ENCODE peak calls at places on chromosome 13, in eight cellular contexts. One of them, this sample, is unnamed.

GRCh38 chr13:25069911-25070310 is 26.0 kb upstream of the PABPC3 start:
- DNase-seq in epithelial cell of esophagus: no peak
- DNase-seq in GDM1: no peak
- DNase-seq in AG10803: no peak
- DNase-seq in dorsolateral prefrontal cortex: no peak
- DNase-seq in NCI-H1092: no peak
- DNase-seq in heart left ventricle: no peak
- DNase-seq in fibroblast of the aortic adventitia: no peak
- DNase-seq in this sample: no peak

GRCh38 chr13:92938481-92939020 is 288.1 kb upstream of the GPC6 start:
- DNase-seq in epithelial cell of esophagus: no peak
- DNase-seq in dorsolateral prefrontal cortex: no peak
- DNase-seq in GDM1: no peak
- DNase-seq in fibroblast of the aortic adventitia: no peak
- DNase-seq in NCI-H1092: no peak
- DNase-seq in heart left ventricle: no peak
- DNase-seq in AG10803: no peak
- DNase-seq in this sample: no peak

GRCh38 chr13:94997126-94997525 is 284.8 kb upstream of the SOX21 start:
- DNase-seq in fibroblast of the aortic adventitia: peak; percentile 54
- DNase-seq in AG10803: no peak
- DNase-seq in heart left ventricle: no peak
- DNase-seq in GDM1: no peak
- DNase-seq in dorsolateral prefrontal cortex: no peak
- DNase-seq in epithelial cell of esophagus: no peak
- DNase-seq in NCI-H1092: no peak
- DNase-seq in this sample: no peak

GRCh38 chr13:105291987-105292386 is 1243.5 kb downstream of the EFNB2 start:
- DNase-seq in GDM1: no peak
- DNase-seq in fibroblast of the aortic adventitia: no peak
- DNase-seq in AG10803: no peak
- DNase-seq in epithelial cell of esophagus: no peak
- DNase-seq in heart left ventricle: no peak
- DNase-seq in NCI-H1092: no peak
- DNase-seq in dorsolateral prefrontal cortex: no peak
- DNase-seq in this sample: no peak

GRCh38 chr13:20550799-20551198 is 16.2 kb upstream of the IFT88 start:
- DNase-seq in epithelial cell of esophagus: no peak
- DNase-seq in fibroblast of the aortic adventitia: no peak
- DNase-seq in AG10803: peak; percentile 4
- DNase-seq in heart left ventricle: no peak
- DNase-seq in dorsolateral prefrontal cortex: no peak
- DNase-seq in GDM1: peak; percentile 25
- DNase-seq in NCI-H1092: no peak
- DNase-seq in this sample: no peak

GRCh38 chr13:113002206-113002821 is 33.3 kb downstream of the MCF2L start:
- DNase-seq in fibroblast of the aortic adventitia: no peak
- DNase-seq in NCI-H1092: peak; percentile 78
- DNase-seq in epithelial cell of esophagus: no peak
- DNase-seq in heart left ventricle: no peak
- DNase-seq in GDM1: no peak
- DNase-seq in dorsolateral prefrontal cortex: no peak
- DNase-seq in AG10803: no peak
- DNase-seq in this sample: no peak

GRCh38 chr13:90867336-90867683 is 480.2 kb upstream of the MIR17HG start:
- DNase-seq in fibroblast of the aortic adventitia: peak; percentile 68
- DNase-seq in dorsolateral prefrontal cortex: no peak
- DNase-seq in GDM1: peak; percentile 79
- DNase-seq in AG10803: peak; percentile 66
- DNase-seq in NCI-H1092: peak; percentile 34
- DNase-seq in heart left ventricle: peak; percentile 36
- DNase-seq in epithelial cell of esophagus: peak; percentile 90
- DNase-seq in this sample: peak; percentile 62

GRCh38 chr13:66860868-66861447 is 369.2 kb downstream of the PCDH9 start:
- DNase-seq in heart left ventricle: no peak
- DNase-seq in dorsolateral prefrontal cortex: no peak
- DNase-seq in NCI-H1092: peak; percentile 20
- DNase-seq in epithelial cell of esophagus: no peak
- DNase-seq in AG10803: no peak
- DNase-seq in GDM1: no peak
- DNase-seq in fibroblast of the aortic adventitia: peak; percentile 1
- DNase-seq in this sample: no peak

GRCh38 chr13:97749174-97749573 is 204.3 kb upstream of the IPO5 start:
- DNase-seq in fibroblast of the aortic adventitia: peak; percentile 7
- DNase-seq in epithelial cell of esophagus: peak; percentile 91
- DNase-seq in dorsolateral prefrontal cortex: no peak
- DNase-seq in NCI-H1092: no peak
- DNase-seq in AG10803: no peak
- DNase-seq in GDM1: no peak
- DNase-seq in heart left ventricle: no peak
- DNase-seq in this sample: no peak

GRCh38 chr13:81382236-81382635 is 1041.3 kb upstream of the SPRY2 start:
- DNase-seq in epithelial cell of esophagus: no peak
- DNase-seq in heart left ventricle: no peak
- DNase-seq in AG10803: no peak
- DNase-seq in GDM1: no peak
- DNase-seq in dorsolateral prefrontal cortex: no peak
- DNase-seq in NCI-H1092: no peak
- DNase-seq in fibroblast of the aortic adventitia: no peak
- DNase-seq in this sample: no peak

GRCh38 chr13:73059460-73060250 is 850 bp downstream of the KLF5 start:
- DNase-seq in NCI-H1092: peak; percentile 54
- DNase-seq in dorsolateral prefrontal cortex: no peak
- DNase-seq in heart left ventricle: peak; percentile 40
- DNase-seq in AG10803: peak; percentile 15
- DNase-seq in fibroblast of the aortic adventitia: no peak
- DNase-seq in GDM1: no peak
- DNase-seq in epithelial cell of esophagus: peak; percentile 40
- DNase-seq in this sample: peak; percentile 40

GRCh38 chr13:73684286-73684685 is 449.9 kb downstream of the KLF12 start:
- DNase-seq in dorsolateral prefrontal cortex: no peak
- DNase-seq in heart left ventricle: no peak
- DNase-seq in GDM1: no peak
- DNase-seq in fibroblast of the aortic adventitia: no peak
- DNase-seq in NCI-H1092: no peak
- DNase-seq in AG10803: no peak
- DNase-seq in epithelial cell of esophagus: peak; percentile 68
- DNase-seq in this sample: no peak

GRCh38 chr13:99322297-99323103 is 15.3 kb upstream of the GPR183 start:
- DNase-seq in heart left ventricle: no peak
- DNase-seq in epithelial cell of esophagus: peak; percentile 56
- DNase-seq in GDM1: peak; percentile 39
- DNase-seq in dorsolateral prefrontal cortex: no peak
- DNase-seq in AG10803: peak; percentile 83
- DNase-seq in NCI-H1092: no peak
- DNase-seq in fibroblast of the aortic adventitia: peak; percentile 85
- DNase-seq in this sample: no peak

GRCh38 chr13:28541966-28542365 is 47.0 kb upstream of the FLT1 start:
- DNase-seq in heart left ventricle: no peak
- DNase-seq in GDM1: no peak
- DNase-seq in epithelial cell of esophagus: no peak
- DNase-seq in AG10803: no peak
- DNase-seq in NCI-H1092: no peak
- DNase-seq in fibroblast of the aortic adventitia: peak; percentile 50
- DNase-seq in dorsolateral prefrontal cortex: no peak
- DNase-seq in this sample: no peak

GRCh38 chr13:43787998-43788397 is 1.2 kb upstream of the ENOX1 start:
- DNase-seq in dorsolateral prefrontal cortex: no peak
- DNase-seq in GDM1: no peak
- DNase-seq in heart left ventricle: no peak
- DNase-seq in fibroblast of the aortic adventitia: peak; percentile 70
- DNase-seq in epithelial cell of esophagus: peak; percentile 65
- DNase-seq in NCI-H1092: no peak
- DNase-seq in AG10803: peak; percentile 49
- DNase-seq in this sample: no peak

GRCh38 chr13:23656637-23657036 is 86.4 kb downstream of the TNFRSF19 start:
- DNase-seq in epithelial cell of esophagus: no peak
- DNase-seq in fibroblast of the aortic adventitia: peak; percentile 57
- DNase-seq in NCI-H1092: peak; percentile 87
- DNase-seq in GDM1: peak; percentile 85
- DNase-seq in dorsolateral prefrontal cortex: no peak
- DNase-seq in AG10803: peak; percentile 73
- DNase-seq in heart left ventricle: peak; percentile 59
- DNase-seq in this sample: no peak

GRCh38 chr13:67147257-67148218 is 82.6 kb downstream of the PCDH9 start:
- DNase-seq in epithelial cell of esophagus: peak; percentile 34
- DNase-seq in GDM1: no peak
- DNase-seq in AG10803: peak; percentile 58
- DNase-seq in dorsolateral prefrontal cortex: no peak
- DNase-seq in NCI-H1092: no peak
- DNase-seq in heart left ventricle: peak; percentile 31
- DNase-seq in fibroblast of the aortic adventitia: peak; percentile 74
- DNase-seq in this sample: no peak

GRCh38 chr13:29441301-29441700 is 154.2 kb downstream of the SLC7A1 start:
- DNase-seq in heart left ventricle: no peak
- DNase-seq in GDM1: no peak
- DNase-seq in fibroblast of the aortic adventitia: no peak
- DNase-seq in dorsolateral prefrontal cortex: no peak
- DNase-seq in AG10803: no peak
- DNase-seq in epithelial cell of esophagus: no peak
- DNase-seq in NCI-H1092: no peak
- DNase-seq in this sample: no peak

GRCh38 chr13:73341748-73342147 is 282.9 kb downstream of the KLF5 start:
- DNase-seq in epithelial cell of esophagus: peak; percentile 72
- DNase-seq in fibroblast of the aortic adventitia: peak; percentile 25
- DNase-seq in GDM1: no peak
- DNase-seq in heart left ventricle: no peak
- DNase-seq in AG10803: peak; percentile 73
- DNase-seq in dorsolateral prefrontal cortex: no peak
- DNase-seq in NCI-H1092: no peak
- DNase-seq in this sample: no peak

GRCh38 chr13:108915095-108915633 is 285.8 kb downstream of the MYO16 start:
- DNase-seq in heart left ventricle: no peak
- DNase-seq in dorsolateral prefrontal cortex: no peak
- DNase-seq in fibroblast of the aortic adventitia: peak; percentile 76
- DNase-seq in epithelial cell of esophagus: peak; percentile 44
- DNase-seq in NCI-H1092: no peak
- DNase-seq in AG10803: peak; percentile 57
- DNase-seq in GDM1: no peak
- DNase-seq in this sample: no peak

GRCh38 chr13:44128522-44128921 is 245.1 kb upstream of the SERP2 start:
- DNase-seq in fibroblast of the aortic adventitia: peak; percentile 21
- DNase-seq in epithelial cell of esophagus: no peak
- DNase-seq in NCI-H1092: no peak
- DNase-seq in AG10803: peak; percentile 79
- DNase-seq in GDM1: no peak
- DNase-seq in heart left ventricle: peak; percentile 44
- DNase-seq in dorsolateral prefrontal cortex: peak; percentile 72
- DNase-seq in this sample: peak; percentile 35

GRCh38 chr13:75264611-75265010 is 217.4 kb downstream of the TBC1D4 start:
- DNase-seq in fibroblast of the aortic adventitia: no peak
- DNase-seq in GDM1: no peak
- DNase-seq in NCI-H1092: no peak
- DNase-seq in AG10803: no peak
- DNase-seq in heart left ventricle: no peak
- DNase-seq in dorsolateral prefrontal cortex: no peak
- DNase-seq in epithelial cell of esophagus: no peak
- DNase-seq in this sample: no peak

GRCh38 chr13:102648046-102648445 is 46.8 kb downstream of the METTL21C start:
- DNase-seq in GDM1: no peak
- DNase-seq in heart left ventricle: no peak
- DNase-seq in AG10803: no peak
- DNase-seq in fibroblast of the aortic adventitia: no peak
- DNase-seq in NCI-H1092: no peak
- DNase-seq in dorsolateral prefrontal cortex: no peak
- DNase-seq in epithelial cell of esophagus: peak; percentile 42
- DNase-seq in this sample: no peak

GRCh38 chr13:72255908-72256307 is 388.9 kb upstream of the DACH1 start:
- DNase-seq in heart left ventricle: no peak
- DNase-seq in GDM1: no peak
- DNase-seq in fibroblast of the aortic adventitia: no peak
- DNase-seq in NCI-H1092: peak; percentile 73
- DNase-seq in dorsolateral prefrontal cortex: no peak
- DNase-seq in AG10803: peak; percentile 40
- DNase-seq in epithelial cell of esophagus: peak; percentile 74
- DNase-seq in this sample: no peak

GRCh38 chr13:104671901-104672300 is 1605.7 kb upstream of the SLC10A2 start:
- DNase-seq in fibroblast of the aortic adventitia: no peak
- DNase-seq in heart left ventricle: no peak
- DNase-seq in epithelial cell of esophagus: no peak
- DNase-seq in AG10803: no peak
- DNase-seq in dorsolateral prefrontal cortex: no peak
- DNase-seq in NCI-H1092: no peak
- DNase-seq in GDM1: no peak
- DNase-seq in this sample: no peak

GRCh38 chr13:51584731-51585191 is 499 bp downstream of the WDFY2 start:
- DNase-seq in dorsolateral prefrontal cortex: peak; percentile 48
- DNase-seq in AG10803: peak; percentile 31
- DNase-seq in NCI-H1092: peak; percentile 37
- DNase-seq in heart left ventricle: no peak
- DNase-seq in epithelial cell of esophagus: peak; percentile 90
- DNase-seq in GDM1: no peak
- DNase-seq in fibroblast of the aortic adventitia: peak; percentile 49
- DNase-seq in this sample: peak; percentile 62

GRCh38 chr13:25493930-25494707 is 122.3 kb downstream of the ATP8A2 start:
- DNase-seq in dorsolateral prefrontal cortex: no peak
- DNase-seq in epithelial cell of esophagus: no peak
- DNase-seq in AG10803: no peak
- DNase-seq in heart left ventricle: no peak
- DNase-seq in fibroblast of the aortic adventitia: no peak
- DNase-seq in NCI-H1092: peak; percentile 94
- DNase-seq in GDM1: no peak
- DNase-seq in this sample: no peak

GRCh38 chr13:105346141-105346766 is 1189.2 kb downstream of the EFNB2 start:
- DNase-seq in heart left ventricle: no peak
- DNase-seq in GDM1: no peak
- DNase-seq in dorsolateral prefrontal cortex: no peak
- DNase-seq in AG10803: peak; percentile 69
- DNase-seq in NCI-H1092: no peak
- DNase-seq in epithelial cell of esophagus: peak; percentile 90
- DNase-seq in fibroblast of the aortic adventitia: peak; percentile 38
- DNase-seq in this sample: no peak

GRCh38 chr13:48749699-48750473 is 96.2 kb downstream of the CYSLTR2 start:
- DNase-seq in dorsolateral prefrontal cortex: no peak
- DNase-seq in AG10803: peak; percentile 91
- DNase-seq in GDM1: no peak
- DNase-seq in epithelial cell of esophagus: peak; percentile 99
- DNase-seq in NCI-H1092: no peak
- DNase-seq in heart left ventricle: peak; percentile 74
- DNase-seq in fibroblast of the aortic adventitia: peak; percentile 93
- DNase-seq in this sample: peak; percentile 87

GRCh38 chr13:95921485-95921884 is 131.7 kb downstream of the UGGT2 start:
- DNase-seq in dorsolateral prefrontal cortex: no peak
- DNase-seq in AG10803: peak; percentile 36
- DNase-seq in heart left ventricle: no peak
- DNase-seq in epithelial cell of esophagus: no peak
- DNase-seq in GDM1: no peak
- DNase-seq in fibroblast of the aortic adventitia: no peak
- DNase-seq in NCI-H1092: no peak
- DNase-seq in this sample: no peak

GRCh38 chr13:99124695-99125334 is 75.8 kb upstream of the UBAC2 start:
- DNase-seq in epithelial cell of esophagus: peak; percentile 83
- DNase-seq in GDM1: peak; percentile 11
- DNase-seq in NCI-H1092: no peak
- DNase-seq in AG10803: peak; percentile 54
- DNase-seq in heart left ventricle: no peak
- DNase-seq in fibroblast of the aortic adventitia: peak; percentile 53
- DNase-seq in dorsolateral prefrontal cortex: no peak
- DNase-seq in this sample: no peak

GRCh38 chr13:41053384-41053826 is 7.9 kb upstream of the WBP4 start:
- DNase-seq in GDM1: no peak
- DNase-seq in NCI-H1092: no peak
- DNase-seq in dorsolateral prefrontal cortex: no peak
- DNase-seq in heart left ventricle: peak; percentile 40
- DNase-seq in epithelial cell of esophagus: peak; percentile 63
- DNase-seq in fibroblast of the aortic adventitia: peak; percentile 72
- DNase-seq in AG10803: peak; percentile 85
- DNase-seq in this sample: peak; percentile 36

GRCh38 chr13:107170270-107170931 is 602.5 kb upstream of the ARGLU1 start:
- DNase-seq in GDM1: no peak
- DNase-seq in NCI-H1092: no peak
- DNase-seq in AG10803: no peak
- DNase-seq in fibroblast of the aortic adventitia: no peak
- DNase-seq in epithelial cell of esophagus: no peak
- DNase-seq in dorsolateral prefrontal cortex: no peak
- DNase-seq in heart left ventricle: no peak
- DNase-seq in this sample: no peak

GRCh38 chr13:113585828-113586355 is 1.3 kb downstream of the TFDP1 start:
- DNase-seq in heart left ventricle: no peak
- DNase-seq in dorsolateral prefrontal cortex: no peak
- DNase-seq in NCI-H1092: no peak
- DNase-seq in GDM1: no peak
- DNase-seq in epithelial cell of esophagus: no peak
- DNase-seq in AG10803: no peak
- DNase-seq in fibroblast of the aortic adventitia: peak; percentile 10
- DNase-seq in this sample: no peak